ENCODE peak calls at places on chromosome 10, in ten cellular contexts. W is suprapubic skin, S is A549, P is tibial nerve, E is right lobe of liver, I is body of pancreas, K is adrenal gland, O is sigmoid colon, C is IMR-90, M is uterus. N is an unnamed sample.
A peak's percentile ranks its signal among the peaks of the same experiment; 100 is the strongest.

GRCh38 chr10:126226205-126226604 is 162.1 kb downstream of the ADAM12 start:
- DNase-seq in W (no peak), S (no peak), P (no peak), E (no peak), I (peak; percentile 20), K (no peak), O (no peak), C (no peak), M (no peak), N (no peak)

GRCh38 chr10:43054593-43054992 is 22.3 kb upstream of the RET start:
- DNase-seq in W (peak; percentile 24), S (no peak), P (no peak), E (peak; percentile 4), I (no peak), K (no peak), O (no peak), C (no peak), M (no peak), N (no peak)

GRCh38 chr10:4191354-4191753 is 406.3 kb upstream of the KLF6 start:
- DNase-seq in W (no peak), S (no peak), P (no peak), E (no peak), I (no peak), K (no peak), O (no peak), C (no peak), M (no peak), N (no peak)

GRCh38 chr10:132802048-132802447 is 16.1 kb upstream of the NKX6-2 start:
- DNase-seq in W (no peak), S (no peak), P (no peak), E (no peak), I (no peak), K (no peak), O (no peak), C (no peak), M (no peak), N (no peak)

GRCh38 chr10:72297281-72297967 is 23.7 kb downstream of the DDIT4 start:
- DNase-seq in W (peak; percentile 94), S (no peak), P (peak; percentile 76), E (peak; percentile 86), I (peak; percentile 73), K (peak; percentile 92), O (peak; percentile 93), C (peak; percentile 90), M (peak; percentile 87), N (peak; percentile 77)

GRCh38 chr10:62268399-62269076 is at the start of gene RTKN2:
- DNase-seq in W (peak; percentile 76), S (peak; percentile 55), P (no peak), E (peak; percentile 77), I (peak; percentile 86), K (peak; percentile 72), O (peak; percentile 78), C (peak; percentile 76), M (peak; percentile 33), N (no peak)

GRCh38 chr10:59011972-59012632 is 164.3 kb upstream of the PHYHIPL start:
- DNase-seq in W (no peak), S (no peak), P (no peak), E (no peak), I (no peak), K (no peak), O (no peak), C (no peak), M (no peak), N (no peak)

GRCh38 chr10:63886281-63887025 is 365.3 kb downstream of the REEP3 start:
- DNase-seq in W (no peak), S (no peak), P (no peak), E (no peak), I (no peak), K (no peak), O (no peak), C (no peak), M (no peak), N (no peak)

GRCh38 chr10:125213541-125214282 is 53.3 kb upstream of the CTBP2 start:
- DNase-seq in W (no peak), S (no peak), P (no peak), E (no peak), I (peak; percentile 78), K (peak; percentile 66), O (no peak), C (no peak), M (no peak), N (no peak)

GRCh38 chr10:121899727-121900126 is 28.1 kb downstream of the ATE1 start:
- DNase-seq in W (no peak), S (no peak), P (no peak), E (no peak), I (peak; percentile 61), K (no peak), O (no peak), C (no peak), M (no peak), N (no peak)

GRCh38 chr10:49010295-49010694 is 70.7 kb upstream of the LRRC18 start:
- DNase-seq in W (no peak), S (no peak), P (no peak), E (no peak), I (no peak), K (no peak), O (no peak), C (no peak), M (no peak), N (no peak)

GRCh38 chr10:71216751-71217265 is 4.4 kb downstream of the UNC5B start:
- DNase-seq in W (no peak), S (no peak), P (no peak), E (no peak), I (no peak), K (peak; percentile 47), O (no peak), C (no peak), M (no peak), N (no peak)

GRCh38 chr10:18400201-18400910 is 251.0 kb downstream of the NSUN6 start:
- DNase-seq in W (no peak), S (no peak), P (no peak), E (peak; percentile 64), I (peak; percentile 30), K (peak; percentile 81), O (no peak), C (peak; percentile 3), M (no peak), N (no peak)

DNA sequence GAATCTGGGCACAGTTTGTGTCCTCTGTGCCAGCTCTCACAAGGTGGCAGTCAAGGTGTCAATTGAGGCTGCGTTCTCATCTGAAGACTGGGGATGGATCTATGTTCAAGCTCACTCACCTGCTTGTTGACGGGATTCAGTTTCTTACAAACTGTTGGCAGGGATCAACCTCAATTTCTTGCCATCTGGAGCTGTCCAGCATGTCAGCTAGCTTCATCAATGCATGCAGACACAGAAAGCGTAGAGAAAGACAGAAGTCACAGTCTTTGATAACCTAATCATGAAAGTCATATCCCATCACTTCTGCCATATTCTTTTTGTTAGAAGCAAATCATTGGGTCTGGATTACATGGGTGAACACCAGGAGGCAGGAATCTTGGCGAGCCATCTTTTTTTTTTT is 32.0 kb upstream of the WAPL start:
- DNase-seq in W (no peak), S (no peak), P (no peak), E (no peak), I (no peak), K (no peak), O (no peak), C (no peak), M (no peak), N (no peak)
- TF ChIP-seq POLR2A in W (no peak), S (no peak), P (no peak), E (no peak), I (no peak), K (no peak), O (no peak), C (no peak), M (no peak), N (no peak)

GRCh38 chr10:26621243-26621888 is 76.1 kb upstream of the PDSS1 start:
- DNase-seq in W (no peak), S (no peak), P (no peak), E (no peak), I (no peak), K (no peak), O (no peak), C (no peak), M (no peak), N (no peak)

GRCh38 chr10:26626066-26626465 is 71.4 kb upstream of the PDSS1 start:
- DNase-seq in W (no peak), S (no peak), P (no peak), E (no peak), I (no peak), K (no peak), O (no peak), C (no peak), M (no peak), N (no peak)

GRCh38 chr10:26624017-26624416 is 73.5 kb upstream of the PDSS1 start:
- DNase-seq in W (no peak), S (no peak), P (no peak), E (no peak), I (no peak), K (no peak), O (no peak), C (no peak), M (no peak), N (no peak)

GRCh38 chr10:26622891-26623290 is 74.6 kb upstream of the PDSS1 start:
- DNase-seq in W (no peak), S (no peak), P (no peak), E (no peak), I (no peak), K (no peak), O (no peak), C (no peak), M (no peak), N (no peak)

GRCh38 chr10:26621889-26622681 is 75.4 kb upstream of the PDSS1 start:
- DNase-seq in W (peak; percentile 71), S (peak; percentile 34), P (peak; percentile 33), E (peak; percentile 66), I (peak; percentile 50), K (peak; percentile 58), O (peak; percentile 73), C (peak; percentile 0), M (no peak), N (peak; percentile 6)
- H3K4me3 ChIP-seq in W (peak overlapping the region; percentile 52), S (peak overlapping the region; percentile 55), P (peak overlapping the region; percentile 50), E (peak overlapping the region; percentile 40), I (peak overlapping the region; percentile 27), K (no peak overlapping the region), O (peak overlapping the region; percentile 35), C (no peak overlapping the region), M (no peak overlapping the region), N (peak overlapping the region; percentile 69)

GRCh38 chr10:3072641-3073360 is 5.5 kb downstream of the PFKP start:
- DNase-seq in W (no peak), S (no peak), P (no peak), E (no peak), I (no peak), K (no peak), O (peak; percentile 13), C (no peak), M (no peak), N (no peak)
- TF ChIP-seq POLR2A in W (no peak), S (no peak), P (no peak), E (no peak), I (no peak), K (no peak), O (no peak), C (no peak), M (no peak), N (no peak)

DNA sequence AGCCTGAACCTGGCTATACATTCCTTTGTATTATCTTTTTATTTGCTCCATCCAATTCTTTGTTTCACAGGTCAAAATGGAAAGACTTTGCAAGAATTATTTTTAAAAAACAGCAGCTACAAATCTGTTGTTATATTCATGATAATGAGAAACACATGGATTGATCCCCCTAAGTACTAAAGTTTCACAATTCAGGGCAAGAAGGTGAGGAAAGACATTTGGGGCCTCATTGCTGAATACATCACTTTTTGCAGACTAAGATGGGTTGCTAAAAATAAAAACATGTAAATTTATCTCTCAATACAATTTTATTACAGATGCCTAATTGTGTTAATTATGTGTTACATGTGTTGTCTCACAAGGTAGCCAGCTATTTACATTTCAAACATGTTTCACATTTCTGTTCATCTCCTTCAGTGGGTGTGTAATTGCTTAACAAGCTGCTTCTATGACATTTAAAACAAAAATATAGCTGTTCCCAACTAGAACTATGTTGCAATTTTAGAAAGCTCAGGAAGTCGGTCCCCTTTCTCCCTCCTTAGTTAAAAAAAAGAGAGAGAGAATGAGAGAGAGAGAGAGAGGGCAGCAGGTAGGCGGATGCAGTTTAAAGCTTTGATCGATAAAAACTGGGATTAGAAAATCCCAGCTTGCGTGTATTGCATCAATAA is 606.4 kb upstream of the FZD8 start:
- DNase-seq in W (no peak), S (no peak), P (no peak), E (no peak), I (no peak), K (no peak), O (no peak), C (peak; percentile 16), M (no peak), N (no peak)
- H3K4me3 ChIP-seq in W (no peak overlapping the region), S (no peak overlapping the region), P (no peak overlapping the region), E (no peak overlapping the region), I (no peak overlapping the region), K (no peak overlapping the region), O (no peak overlapping the region), C (no peak overlapping the region), M (no peak overlapping the region), N (no peak overlapping the region)